ENCODE peak calls at places on chromosomes 7 and 10, in six cellular contexts. U is mammary epithelial cell, C is thoracic aorta, L is astrocyte of the spinal cord, R is heart left ventricle, J is tibial nerve. I is an unnamed sample.

GRCh38 chr10:51986531-51986930 is 287.1 kb upstream of the CSTF2T start:
- DNase-seq in U (no peak), C (no peak), L (no peak), R (no peak), J (no peak), I (no peak)

GRCh38 chr10:68598978-68599753 is 39.0 kb downstream of the TET1 start:
- DNase-seq in U (peak), C (no peak), L (peak), R (peak), J (no peak), I (peak)

GRCh38 chr7:113282875-113283274 is 164.5 kb upstream of the SMIM30 start:
- DNase-seq in U (no peak), C (no peak), L (no peak), R (no peak), J (no peak), I (no peak)

GRCh38 chr10:93594518-93594917 is 6.5 kb downstream of the RBP4 start:
- DNase-seq in U (no peak), C (no peak), L (no peak), R (no peak), J (no peak), I (no peak)

GRCh38 chr10:119293368-119293767 is 86.0 kb downstream of the GRK5 start:
- DNase-seq in U (no peak), C (no peak), L (no peak), R (no peak), J (no peak), I (no peak)

GRCh38 chr7:38179719-38180333 is 1.8 kb downstream of the STARD3NL start:
- DNase-seq in U (no peak), C (no peak), L (no peak), R (no peak), J (no peak), I (peak)

GRCh38 chr7:116672596-116673503 is 854 bp downstream of the MET start:
- DNase-seq in U (peak), C (no peak), L (no peak), R (no peak), J (no peak), I (peak)

GRCh38 chr7:8639668-8640067 is 206.3 kb downstream of the NXPH1 start:
- DNase-seq in U (no peak), C (no peak), L (no peak), R (no peak), J (no peak), I (no peak)

GRCh38 chr7:112398534-112398933 is 51.7 kb upstream of the IFRD1 start:
- DNase-seq in U (no peak), C (no peak), L (no peak), R (no peak), J (no peak), I (no peak)

GRCh38 chr7:143289421-143289820 is 1.3 kb downstream of the CASP2 start:
- DNase-seq in U (no peak), C (no peak), L (peak), R (no peak), J (no peak), I (no peak)

GRCh38 chr10:96904648-96905047 is 72.5 kb downstream of the LCOR start:
- DNase-seq in U (no peak), C (no peak), L (no peak), R (no peak), J (no peak), I (no peak)
- H3K4me3 ChIP-seq in U (no peak), C (no peak), L (no peak), R (no peak), J (no peak), I (no peak)

GRCh38 chr7:14419554-14419953 is 430.1 kb upstream of the ETV1 start:
- DNase-seq in U (no peak), C (no peak), L (no peak), R (no peak), J (no peak), I (peak)

GRCh38 chr7:14425559-14425958 is 436.1 kb upstream of the ETV1 start:
- DNase-seq in U (no peak), C (no peak), L (no peak), R (no peak), J (no peak), I (no peak)

GRCh38 chr7:14420768-14421167 is 431.3 kb upstream of the ETV1 start:
- DNase-seq in U (no peak), C (no peak), L (no peak), R (no peak), J (no peak), I (no peak)

DNA sequence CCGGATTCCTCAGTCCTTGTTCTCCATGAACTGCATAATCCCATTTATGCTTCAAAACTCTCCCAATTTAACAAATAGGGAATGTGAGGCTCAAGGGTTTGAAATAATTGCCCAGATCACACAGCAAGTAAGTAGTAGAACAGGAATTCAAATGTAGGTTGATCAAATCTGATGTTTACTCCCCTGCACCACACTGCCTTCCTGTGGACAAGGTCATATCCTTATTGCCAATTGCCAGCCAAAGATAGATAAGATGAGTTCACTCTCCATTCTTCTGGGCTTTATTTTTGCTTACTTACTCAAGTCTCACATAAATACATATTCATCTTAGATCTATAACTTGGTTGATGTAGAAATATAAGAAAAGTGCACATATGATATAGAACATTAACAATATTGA is 435.2 kb upstream of the ETV1 start:
- DNase-seq in U (no peak), C (no peak), L (no peak), R (no peak), J (no peak), I (no peak)
- TF ChIP-seq CTCF in U (no peak), C (no peak), L (no peak), R (no peak), J (no peak), I (no peak)

DNA sequence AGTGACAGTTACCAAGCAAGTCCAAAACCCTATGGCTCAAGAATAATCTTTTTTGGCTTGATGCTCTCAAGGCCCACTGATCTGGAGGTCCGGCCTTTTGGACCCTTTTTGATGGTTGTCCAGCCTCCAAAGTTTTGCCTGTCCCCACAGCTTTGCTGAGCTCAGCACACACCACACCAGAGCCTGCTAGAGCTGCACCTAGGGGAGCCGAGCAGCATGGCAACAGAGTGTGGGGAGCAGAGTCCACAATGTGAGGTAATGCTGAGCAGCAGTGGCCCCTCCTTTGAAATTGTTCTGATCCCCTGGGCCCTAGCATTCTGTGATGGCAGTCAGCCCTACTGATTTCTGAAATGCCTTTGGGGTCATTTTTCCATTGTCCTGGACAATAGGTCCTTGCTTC is 9.3 kb downstream of the GIMAP7 start:
- DNase-seq in U (no peak), C (no peak), L (no peak), R (no peak), J (no peak), I (no peak)
- H3K4me3 ChIP-seq in U (no peak), C (no peak), L (no peak), R (no peak), J (no peak), I (no peak)

DNA sequence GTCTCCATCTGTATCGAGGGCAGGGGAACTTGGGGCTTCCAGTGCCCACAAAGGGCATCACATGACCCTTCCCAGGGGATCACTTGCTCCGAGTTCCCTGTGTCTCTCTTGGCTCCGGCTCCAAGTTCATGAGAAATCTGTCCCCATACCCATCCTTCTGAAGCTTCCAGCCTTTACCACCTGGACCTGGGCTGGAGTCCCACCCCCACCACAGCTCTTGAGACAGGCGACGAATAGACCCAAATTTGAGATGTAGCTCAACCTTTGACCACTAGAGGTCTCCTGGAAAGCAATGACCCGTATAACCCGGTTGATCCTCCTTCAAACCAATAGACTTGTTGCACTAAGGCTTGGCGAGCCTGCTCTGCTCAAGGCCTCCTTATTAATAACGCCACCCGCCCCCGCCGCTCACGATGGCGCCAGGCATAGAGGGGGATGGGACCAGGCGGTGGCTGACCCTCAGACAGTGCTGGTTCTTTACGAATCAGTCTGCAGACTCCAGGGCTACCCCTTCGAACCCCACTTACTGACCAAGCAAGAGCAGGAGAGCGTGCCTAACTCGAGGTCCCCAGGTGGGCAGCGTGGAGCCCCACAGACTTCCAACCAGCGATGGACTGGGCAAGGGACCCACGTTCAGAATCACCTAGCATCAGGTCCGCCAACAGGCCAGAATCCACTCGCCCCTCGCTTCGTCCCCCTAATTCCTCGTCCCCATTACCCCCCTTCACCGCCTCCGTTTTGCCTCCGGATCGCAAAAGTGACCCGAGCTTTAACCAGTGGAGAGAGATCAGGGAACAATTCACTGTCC is 4.4 kb upstream of the ARID5B start:
- DNase-seq in U (no peak), C (no peak), L (peak), R (peak), J (no peak), I (peak)
- TF ChIP-seq CTCF in U (peak), C (peak), L (peak), R (peak), J (peak), I (peak)